ENCODE peak calls at places on chromosomes 11 and 22, in four cellular contexts. H is MM.1S, X is lower lobe of right lung, D is heart left ventricle. R is an unnamed sample. For H3K4me1, the result is how much of the 10 kb centered on the place peaks cover.

GRCh38 chr11:746289-747175 is 732 bp upstream of the TALDO1 start:
- DNase-seq in H (peak), X (no peak), D (no peak), R (peak)

GRCh38 chr11:7967826-7968225 is 2.6 kb upstream of the NLRP10 start:
- DNase-seq in H (no peak), X (no peak), D (no peak), R (no peak)

GRCh38 chr11:8707541-8708270 is 25.1 kb downstream of the RPL27A start:
- DNase-seq in H (no peak), X (no peak), D (peak), R (peak)

GRCh38 chr22:40347300-40347699 is 1.0 kb downstream of the ADSL start:
- DNase-seq in H (no peak), X (no peak), D (no peak), R (no peak)

GRCh38 chr22:19258371-19258770 is 33.1 kb downstream of the CLTCL1 start:
- DNase-seq in H (no peak), X (no peak), D (no peak), R (no peak)

GRCh38 chr11:126624491-126624890 is 269.0 kb downstream of the ST3GAL4 start:
- DNase-seq in H (no peak), X (no peak), D (no peak), R (no peak)

GRCh38 chr11:2690261-2690575 is 9.6 kb downstream of the KCNQ1OT1 start:
- DNase-seq in H (no peak), X (no peak), D (no peak), R (no peak)

GRCh38 chr22:33539902-33540751 is 380.1 kb downstream of the LARGE1 start:
- DNase-seq in H (no peak), X (peak), D (peak), R (peak)

GRCh38 chr11:130847517-130847916 is 68.8 kb downstream of the SNX19 start:
- DNase-seq in H (peak), X (no peak), D (no peak), R (no peak)

GRCh38 chr11:11981364-11981763 is 27.1 kb downstream of the DKK3 start:
- DNase-seq in H (no peak), X (no peak), D (no peak), R (no peak)

GRCh38 chr11:4123218-4123617 is 28.6 kb downstream of the RRM1 start:
- DNase-seq in H (no peak), X (no peak), D (no peak), R (no peak)

GRCh38 chr11:115081972-115082371 is 403.6 kb downstream of the NXPE2 start:
- DNase-seq in H (no peak), X (no peak), D (no peak), R (no peak)

GRCh38 chr11:85040166-85040565 is 587.0 kb downstream of the DLG2 start:
- DNase-seq in H (no peak), X (no peak), D (no peak), R (no peak)

GRCh38 chr22:35561796-35562526 is 21.3 kb downstream of the RASD2 start:
- DNase-seq in H (no peak), X (no peak), D (no peak), R (no peak)

GRCh38 chr11:94450061-94450460 is 43.6 kb downstream of the MRE11 start:
- DNase-seq in H (no peak), X (no peak), D (no peak), R (no peak)

GRCh38 chr22:47597041-47597440 is 834.6 kb downstream of the TBC1D22A start:
- DNase-seq in H (no peak), X (no peak), D (no peak), R (no peak)

GRCh38 chr11:74312321-74312720 is 881 bp upstream of the P4HA3 start:
- DNase-seq in H (no peak), X (no peak), D (no peak), R (no peak)

GRCh38 chr11:60944504-60945294 is 7.3 kb downstream of the SLC15A3 start:
- DNase-seq in H (peak), X (no peak), D (no peak), R (no peak)

GRCh38 chr22:46589141-46589748 is 30.9 kb upstream of the GRAMD4 start:
- DNase-seq in H (no peak), X (no peak), D (no peak), R (no peak)

GRCh38 chr22:49968831-49969661 is 8.5 kb downstream of the PIM3 start:
- DNase-seq in H (peak), X (peak), D (no peak), R (no peak)
- H3K4me1 ChIP-seq in H (under half), X (half or more), D (half or more), R (half or more)

GRCh38 chr11:120431633-120432032 is 79.9 kb upstream of the GRIK4 start:
- DNase-seq in H (peak), X (no peak), D (no peak), R (no peak)
- H3K27ac ChIP-seq in H (no peak), X (peak), D (peak), R (no peak)

GRCh38 chr22:24937114-24937513 is 9.4 kb downstream of the LHFPL7 start:
- DNase-seq in H (no peak), X (no peak), D (no peak), R (no peak)
- TF ChIP-seq CTCF in H (peak), X (no peak), D (no peak), R (no peak)

DNA sequence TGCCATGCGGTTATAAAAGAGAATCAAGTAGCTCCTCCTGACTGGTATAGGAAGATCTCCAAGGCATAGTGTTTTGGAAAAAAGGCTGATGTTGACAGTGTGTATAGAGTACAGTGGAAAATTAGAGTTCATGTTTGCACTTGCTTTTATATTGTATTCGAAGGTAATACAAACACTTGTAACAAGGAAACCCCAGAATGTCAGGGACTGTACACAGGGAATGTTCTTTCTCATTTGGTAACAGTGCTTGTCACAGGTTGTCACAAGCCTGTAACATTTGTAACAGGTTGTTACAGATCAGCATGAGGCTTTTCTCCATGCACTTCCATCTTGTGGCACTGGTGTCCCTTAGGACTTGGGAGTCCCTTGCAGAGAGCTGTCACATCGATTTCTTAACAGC is 64.0 kb downstream of the GRK3 start:
- DNase-seq in H (no peak), X (no peak), D (no peak), R (no peak)
- H3K4me1 ChIP-seq in H (under half), X (under half), D (under half), R (under half)

GRCh38 chr11:76424891-76425290 is 19.9 kb upstream of the EMSY start:
- DNase-seq in H (peak), X (no peak), D (no peak), R (no peak)

GRCh38 chr11:76415073-76415472 is 29.7 kb upstream of the EMSY start:
- DNase-seq in H (peak), X (no peak), D (no peak), R (no peak)

GRCh38 chr11:76424379-76424778 is 20.4 kb upstream of the EMSY start:
- DNase-seq in H (peak), X (no peak), D (no peak), R (no peak)

DNA sequence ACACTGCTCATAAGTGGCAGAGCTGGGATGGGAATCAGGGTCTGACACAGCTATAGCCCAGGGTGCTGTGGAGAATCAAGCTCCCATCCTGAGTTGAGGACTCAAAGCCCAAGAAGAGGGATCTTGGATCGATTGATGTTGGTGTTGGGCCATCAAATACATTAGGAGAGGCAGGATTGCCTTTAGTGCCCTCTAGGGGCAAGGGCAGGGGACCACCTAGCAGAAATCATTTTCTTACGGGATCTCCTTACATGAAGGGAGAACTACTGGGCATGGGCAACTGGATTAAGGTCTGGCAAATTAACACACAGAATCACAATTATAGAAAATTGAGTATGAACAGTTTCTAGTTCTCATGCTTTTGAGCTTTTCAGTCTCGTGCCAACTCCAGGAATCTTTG is 24.9 kb upstream of the EMSY start:
- DNase-seq in H (no peak), X (no peak), D (no peak), R (no peak)
- H3K27ac ChIP-seq in H (no peak), X (no peak), D (no peak), R (no peak)

GRCh38 chr11:6703247-6704063 is 20.3 kb upstream of the MRPL17 start:
- DNase-seq in H (peak), X (no peak), D (peak), R (peak)
- TF ChIP-seq CTCF in H (peak), X (peak), D (peak), R (peak)

GRCh38 chr22:45211848-45212247 is 28.8 kb downstream of the KIAA0930 start:
- DNase-seq in H (no peak), X (no peak), D (no peak), R (no peak)
- H3K4me1 ChIP-seq in H (under half), X (under half), D (under half), R (under half)

GRCh38 chr11:34239465-34240149 is 118.2 kb downstream of the ABTB2 start:
- DNase-seq in H (no peak), X (no peak), D (no peak), R (no peak)
- H3K27ac ChIP-seq in H (no peak), X (no peak), D (no peak), R (no peak)

R was measured in adrenal gland.